ENCODE peak calls at places on chromosomes 12 and 14, in four cellular contexts. H is EL, S is germinal center, W is choroid plexus epithelial cell. X is an unnamed sample.

GRCh38 chr12:116631619-116632018 is 72.4 kb downstream of the MAP1LC3B2 start:
- DNase-seq in H (no peak), S (no peak), W (no peak), X (no peak)

GRCh38 chr12:120651821-120652220 is 11.4 kb downstream of the CABP1 start:
- DNase-seq in H (no peak), S (no peak), W (peak; percentile 64), X (no peak)

GRCh38 chr12:19220205-19220604 is 90.7 kb downstream of the PLEKHA5 start:
- DNase-seq in H (peak; percentile 55), S (no peak), W (peak; percentile 74), X (no peak)

GRCh38 chr14:104678346-104678745 is 11.1 kb upstream of the INF2 start:
- DNase-seq in H (peak; percentile 47), S (no peak), W (no peak), X (peak; percentile 41)

GRCh38 chr12:47938093-47938492 is 25.3 kb upstream of the TMEM106C start:
- DNase-seq in H (peak; percentile 84), S (no peak), W (peak; percentile 26), X (no peak)

GRCh38 chr14:42424501-42424900 is 817.8 kb downstream of the LRFN5 start:
- DNase-seq in H (no peak), S (no peak), W (peak; percentile 6), X (no peak)

GRCh38 chr12:51482808-51483532 is 58.3 kb downstream of the SLC4A8 start:
- DNase-seq in H (peak; percentile 2), S (peak; percentile 43), W (no peak), X (no peak)

GRCh38 chr14:52266782-52267181 is 716 bp upstream of the PTGDR start:
- DNase-seq in H (peak; percentile 36), S (no peak), W (no peak), X (no peak)

GRCh38 chr12:49982246-49983229 is 9.8 kb downstream of the AQP6 start:
- DNase-seq in H (peak; percentile 46), S (no peak), W (peak; percentile 20), X (no peak)

GRCh38 chr12:43292699-43293098 is 259.3 kb downstream of the ADAMTS20 start:
- DNase-seq in H (peak; percentile 67), S (no peak), W (peak; percentile 77), X (no peak)

GRCh38 chr14:103623883-103624482 is 5.0 kb upstream of the KLC1 start:
- DNase-seq in H (no peak), S (no peak), W (no peak), X (no peak)

GRCh38 chr12:69873429-69873828 is 48.4 kb downstream of the MYRFL start:
- DNase-seq in H (no peak), S (no peak), W (peak; percentile 31), X (no peak)

GRCh38 chr12:69501154-69501895 is 31.1 kb downstream of the FRS2 start:
- DNase-seq in H (peak; percentile 59), S (no peak), W (no peak), X (no peak)

X was measured in neural crest cell.